ENCODE peak calls at places on chromosomes 13 and 19, in eight cellular contexts. X, M, Y, N, L, H, G and Z are unnamed samples.

GRCh38 chr19:35938282-35939224 is 2.4 kb downstream of the LRFN3 start:
- DNase-seq in X (no peak), M (no peak), Y (no peak), N (no peak), L (no peak), H (no peak), G (no peak), Z (no peak)

GRCh38 chr19:7831452-7831851 is 1.4 kb downstream of the EVI5L start:
- DNase-seq in X (no peak), M (no peak), Y (peak; percentile 79), N (no peak), L (peak; percentile 50), H (peak; percentile 61), G (no peak), Z (no peak)

GRCh38 chr13:36859259-36859658 is 40.2 kb downstream of the RFXAP start:
- DNase-seq in X (no peak), M (no peak), Y (no peak), N (no peak), L (no peak), H (no peak), G (no peak), Z (no peak)

GRCh38 chr13:71304861-71305260 is 562.1 kb downstream of the DACH1 start:
- DNase-seq in X (no peak), M (no peak), Y (no peak), N (no peak), L (no peak), H (no peak), G (peak; percentile 57), Z (no peak)

GRCh38 chr13:48653074-48654054 is at the start of gene CYSLTR2:
- DNase-seq in X (no peak), M (no peak), Y (peak; percentile 6), N (no peak), L (no peak), H (peak; percentile 33), G (peak; percentile 18), Z (no peak)

GRCh38 chr13:101941095-101941777 is 460.6 kb downstream of the FGF14 start:
- DNase-seq in X (no peak), M (no peak), Y (no peak), N (no peak), L (no peak), H (no peak), G (no peak), Z (no peak)

GRCh38 chr19:38743394-38744297 is 628 bp downstream of the CAPN12 start:
- DNase-seq in X (no peak), M (peak; percentile 64), Y (no peak), N (no peak), L (peak; percentile 0), H (no peak), G (no peak), Z (no peak)

GRCh38 chr19:8988204-8988603 is 22.0 kb downstream of the MUC16 start:
- DNase-seq in X (no peak), M (no peak), Y (peak; percentile 15), N (no peak), L (no peak), H (no peak), G (no peak), Z (no peak)

GRCh38 chr19:7637374-7638256 is 705 bp downstream of the STXBP2 start:
- DNase-seq in X (no peak), M (no peak), Y (peak; percentile 36), N (no peak), L (peak; percentile 8), H (no peak), G (peak; percentile 59), Z (no peak)

GRCh38 chr19:7326105-7326877 is 22.4 kb upstream of the ARHGEF18 start:
- DNase-seq in X (no peak), M (peak; percentile 4), Y (peak; percentile 38), N (no peak), L (peak; percentile 14), H (peak; percentile 32), G (peak; percentile 53), Z (no peak)

GRCh38 chr19:4474504-4475136 is 2.5 kb downstream of the HDGFL2 start:
- DNase-seq in X (peak; percentile 3), M (no peak), Y (peak; percentile 93), N (no peak), L (peak; percentile 54), H (peak; percentile 76), G (no peak), Z (peak; percentile 54)

GRCh38 chr19:30390356-30390988 is 18.3 kb downstream of the ZNF536 start:
- DNase-seq in X (no peak), M (no peak), Y (no peak), N (no peak), L (no peak), H (no peak), G (no peak), Z (no peak)

GRCh38 chr13:61648546-61648945 is 232.9 kb upstream of the PCDH20 start:
- DNase-seq in X (no peak), M (no peak), Y (no peak), N (no peak), L (no peak), H (no peak), G (no peak), Z (no peak)

GRCh38 chr13:73464758-73465628 is 406.2 kb downstream of the KLF5 start:
- DNase-seq in X (no peak), M (no peak), Y (no peak), N (no peak), L (no peak), H (no peak), G (no peak), Z (no peak)

GRCh38 chr13:113063091-113063491 is 42.5 kb upstream of the F7 start:
- DNase-seq in X (no peak), M (no peak), Y (no peak), N (no peak), L (no peak), H (no peak), G (no peak), Z (no peak)

GRCh38 chr19:6417713-6418561 is 6.7 kb downstream of the KHSRP start:
- DNase-seq in X (no peak), M (peak; percentile 68), Y (peak; percentile 66), N (no peak), L (no peak), H (no peak), G (no peak), Z (no peak)

GRCh38 chr13:30647824-30648521 is 30.3 kb downstream of the USPL1 start:
- DNase-seq in X (no peak), M (no peak), Y (no peak), N (no peak), L (no peak), H (no peak), G (no peak), Z (no peak)